ENCODE peak calls at places on chromosome 13, in seven cellular contexts. Z is K562, C is heart left ventricle, E is GM12878, X is Peyer's patch, R is adrenal gland, P is right lobe of liver. F is an unnamed sample.

GRCh38 chr13:48655291-48655690 is 1.6 kb downstream of the CYSLTR2 start:
- DNase-seq in Z (no peak), C (no peak), E (no peak), X (no peak), R (no peak), P (no peak), F (no peak)

GRCh38 chr13:41780736-41781708 is 179.9 kb downstream of the VWA8 start:
- DNase-seq in Z (no peak), C (no peak), E (no peak), X (no peak), R (peak; percentile 33), P (no peak), F (peak; percentile 13)

GRCh38 chr13:50914848-50915247 is 5.3 kb downstream of the RNASEH2B start:
- DNase-seq in Z (no peak), C (no peak), E (no peak), X (no peak), R (no peak), P (no peak), F (no peak)

GRCh38 chr13:73190477-73190876 is 131.7 kb downstream of the KLF5 start:
- DNase-seq in Z (no peak), C (no peak), E (no peak), X (no peak), R (no peak), P (no peak), F (no peak)

GRCh38 chr13:63942372-63942771 is 2526.7 kb upstream of the PCDH20 start:
- DNase-seq in Z (no peak), C (no peak), E (no peak), X (no peak), R (no peak), P (no peak), F (no peak)

GRCh38 chr13:51894239-51894638 is 32.5 kb downstream of the CCDC70 start:
- DNase-seq in Z (no peak), C (no peak), E (no peak), X (no peak), R (no peak), P (no peak), F (no peak)

GRCh38 chr13:50400035-50400726 is 384.9 kb downstream of the KCNRG start:
- DNase-seq in Z (no peak), C (no peak), E (no peak), X (no peak), R (peak; percentile 75), P (no peak), F (peak; percentile 47)

GRCh38 chr13:30796833-30797601 is 61.7 kb downstream of the ALOX5AP start:
- DNase-seq in Z (no peak), C (no peak), E (no peak), X (no peak), R (no peak), P (no peak), F (peak; percentile 18)

GRCh38 chr13:68358218-68358817 is 1128.2 kb upstream of the PCDH9 start:
- DNase-seq in Z (no peak), C (no peak), E (no peak), X (no peak), R (no peak), P (no peak), F (no peak)

GRCh38 chr13:99572131-99572530 is 70.9 kb downstream of the TM9SF2 start:
- DNase-seq in Z (no peak), C (no peak), E (no peak), X (no peak), R (no peak), P (no peak), F (no peak)

GRCh38 chr13:106569233-106570095 is 1.5 kb upstream of the ARGLU1 start:
- DNase-seq in Z (no peak), C (no peak), E (no peak), X (no peak), R (no peak), P (no peak), F (no peak)

GRCh38 chr13:48493076-48493765 is 39.7 kb downstream of the RCBTB2 start:
- DNase-seq in Z (no peak), C (no peak), E (no peak), X (no peak), R (no peak), P (no peak), F (no peak)

GRCh38 chr13:106156468-106156867 is 379.0 kb downstream of the EFNB2 start:
- DNase-seq in Z (no peak), C (no peak), E (no peak), X (no peak), R (no peak), P (no peak), F (no peak)

GRCh38 chr13:60627071-60627686 is 230.2 kb downstream of the TDRD3 start:
- DNase-seq in Z (peak; percentile 18), C (no peak), E (no peak), X (no peak), R (peak; percentile 10), P (no peak), F (peak; percentile 16)

GRCh38 chr13:86974251-86974994 is 696.7 kb upstream of the SLITRK5 start:
- DNase-seq in Z (no peak), C (peak; percentile 42), E (no peak), X (peak; percentile 42), R (no peak), P (no peak), F (no peak)

GRCh38 chr13:95643009-95643408 is 1.5 kb downstream of the DZIP1 start:
- DNase-seq in Z (no peak), C (no peak), E (no peak), X (no peak), R (no peak), P (no peak), F (no peak)

GRCh38 chr13:95643471-95643813 is 1.1 kb downstream of the DZIP1 start:
- DNase-seq in Z (no peak), C (no peak), E (no peak), X (no peak), R (no peak), P (no peak), F (no peak)

GRCh38 chr13:95644611-95645052 is at the start of gene DZIP1:
- DNase-seq in Z (peak; percentile 11), C (peak; percentile 88), E (no peak), X (peak; percentile 65), R (peak; percentile 66), P (peak; percentile 63), F (peak; percentile 82)

GRCh38 chr13:95641961-95642621 is 2.4 kb downstream of the DZIP1 start:
- DNase-seq in Z (no peak), C (peak; percentile 72), E (no peak), X (peak; percentile 50), R (no peak), P (peak; percentile 87), F (peak; percentile 51)

DNA sequence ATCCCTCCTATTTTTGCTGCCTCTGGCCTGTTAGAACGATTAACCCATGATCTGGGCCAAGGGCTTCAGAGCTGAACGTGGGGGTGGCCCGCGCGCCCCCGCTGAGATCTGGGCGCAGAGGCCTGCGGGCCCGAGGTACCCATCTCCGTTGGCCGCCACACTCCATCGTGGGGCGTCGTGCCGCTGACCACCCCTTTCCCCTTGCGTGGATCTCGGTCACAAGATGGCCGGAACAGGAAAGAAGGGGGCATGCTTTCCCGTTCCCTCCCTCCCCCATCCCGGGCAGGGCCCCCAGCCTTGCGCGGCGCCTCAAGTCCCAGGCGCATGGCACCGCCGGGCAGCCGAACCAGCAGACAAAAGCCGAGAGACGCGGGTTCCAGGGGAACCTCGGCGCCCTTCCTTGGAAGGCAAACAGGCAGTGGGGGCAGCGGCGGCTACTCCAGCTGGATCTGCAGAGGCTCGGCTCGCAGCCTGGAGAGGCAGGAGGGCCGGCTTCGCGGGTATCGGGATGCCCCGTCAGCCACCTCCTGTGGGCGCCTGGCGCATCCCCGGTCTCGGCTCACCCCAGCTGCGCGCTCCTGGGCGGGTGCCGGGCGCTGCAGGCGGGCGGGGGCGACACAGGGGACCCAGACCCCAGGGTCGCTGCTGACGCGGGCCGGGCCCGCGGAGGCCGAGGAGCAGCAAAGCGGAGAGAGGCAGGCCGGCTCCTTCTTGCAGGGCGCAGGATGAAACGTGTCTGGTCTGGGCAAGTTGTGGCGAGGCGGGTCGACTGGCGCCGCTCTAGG is 500 bp downstream of the DZIP1 start:
- DNase-seq in Z (no peak), C (peak; percentile 61), E (no peak), X (no peak), R (no peak), P (no peak), F (peak; percentile 19)
- TF ChIP-seq POLR2A in Z (no peak), C (no peak), E (no peak), X (no peak), R (no peak), P (no peak), F (no peak)

DNA sequence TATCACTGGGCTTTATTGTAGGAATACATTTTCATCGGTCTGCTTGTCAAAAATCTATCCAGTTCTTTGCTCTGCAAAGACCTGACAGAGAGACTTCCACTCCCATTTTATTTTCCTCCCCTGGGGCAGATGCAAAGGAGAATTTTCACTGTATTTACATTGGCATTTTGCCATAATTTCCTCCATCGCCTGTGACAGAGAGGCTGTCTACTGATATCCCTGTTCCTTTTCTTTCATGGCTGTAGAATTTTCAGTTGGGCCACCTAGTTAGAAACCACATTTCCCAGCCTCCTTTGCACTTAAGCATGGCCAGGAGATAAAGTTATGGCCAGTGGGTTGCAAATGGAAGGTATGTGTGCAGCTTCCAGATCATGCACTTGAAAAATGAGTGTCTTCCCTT is 89.3 kb downstream of the NUFIP1 start:
- DNase-seq in Z (no peak), C (no peak), E (no peak), X (no peak), R (no peak), P (no peak), F (no peak)
- H3K36me3 ChIP-seq in Z (no peaks in the 10 kb centered on the region), C (no peaks in the 10 kb centered on the region), E (no peaks in the 10 kb centered on the region), X (no peaks in the 10 kb centered on the region), R (no peaks in the 10 kb centered on the region), P (no peaks in the 10 kb centered on the region), F (no peaks in the 10 kb centered on the region)

DNA sequence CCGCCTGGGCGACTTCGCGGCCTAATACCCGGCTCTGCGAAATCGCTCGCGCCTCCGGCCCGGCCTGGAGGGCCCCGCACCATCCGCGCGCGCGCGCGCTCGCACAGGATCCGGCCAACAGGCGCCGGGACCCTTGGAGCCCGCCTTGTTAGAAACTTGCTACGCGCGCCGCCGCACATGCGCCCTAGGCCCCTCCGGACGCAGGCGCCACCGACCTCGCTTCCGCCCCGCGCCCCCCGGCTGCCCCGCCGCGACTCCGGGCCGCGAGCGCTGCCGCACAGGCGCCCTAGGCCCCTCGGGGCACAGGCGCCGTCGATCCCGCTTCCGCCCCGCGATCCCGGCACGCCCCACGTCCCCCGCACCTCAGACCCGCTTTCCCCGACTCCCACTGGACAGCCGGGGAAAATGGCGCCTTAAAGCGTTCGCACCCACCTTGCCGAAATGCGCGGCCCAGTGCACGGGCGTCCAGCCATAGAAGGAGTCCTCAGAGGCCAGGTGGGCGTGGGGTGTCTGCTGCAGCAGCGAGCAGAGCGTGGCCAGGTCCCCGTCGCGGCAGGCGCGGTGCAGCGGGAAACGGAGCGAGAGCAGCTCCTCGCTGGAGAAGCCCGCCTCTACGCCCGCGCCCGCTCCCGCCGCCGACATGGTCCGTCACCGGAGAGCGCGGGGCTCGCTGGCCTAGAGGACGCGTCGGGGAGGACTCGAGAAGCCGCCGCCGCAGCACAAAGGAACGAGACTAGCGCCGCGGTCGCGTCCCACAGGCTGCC is 394 bp downstream of the ANKRD10 start:
- DNase-seq in Z (peak; percentile 63), C (peak; percentile 93), E (no peak), X (peak; percentile 90), R (peak; percentile 83), P (peak; percentile 80), F (peak; percentile 82)
- TF ChIP-seq POLR2A in Z (peak; percentile 83), C (peak; percentile 64), E (peak; percentile 79), X (peak; percentile 79), R (peak; percentile 79), P (peak; percentile 82), F (peak; percentile 87)

DNA sequence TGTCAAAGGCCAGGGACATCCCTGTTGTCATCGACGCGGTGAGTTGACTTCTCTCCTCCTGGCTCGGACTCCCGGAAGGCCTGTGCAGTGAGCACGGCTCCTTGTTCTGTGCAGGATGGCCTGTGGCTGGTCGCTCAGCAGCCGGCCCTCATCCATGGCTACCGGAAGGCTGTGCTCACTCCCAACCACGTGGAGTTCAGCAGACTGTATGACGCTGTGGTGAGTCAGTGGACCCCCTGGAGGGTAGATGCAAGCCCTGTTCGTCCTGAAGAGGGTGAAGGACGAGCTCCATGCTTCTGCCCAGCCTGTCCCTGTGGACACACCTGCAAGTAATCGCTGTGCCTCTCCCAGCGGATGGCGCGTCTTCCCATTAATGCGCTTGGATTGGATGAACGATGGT is 19.2 kb downstream of the NAXD start:
- DNase-seq in Z (no peak), C (no peak), E (no peak), X (no peak), R (peak; percentile 83), P (no peak), F (no peak)
- H3K36me3 ChIP-seq in Z (peaks cover 69% of the 10 kb centered on the region), C (peaks cover 32% of the 10 kb centered on the region), E (peaks cover 34% of the 10 kb centered on the region), X (no peaks in the 10 kb centered on the region), R (peaks cover 58% of the 10 kb centered on the region), P (peaks cover 10% of the 10 kb centered on the region), F (peaks cover 9% of the 10 kb centered on the region)

F was measured in body of pancreas.